ENCODE peak calls at places on chromosomes 16 and 17, in four cellular contexts. F is progenitor cell of endocrine pancreas, B is cardiac muscle cell, Q is COR-L47. R is an unnamed sample.

GRCh38 chr17:38620551-38621277 is 15.0 kb upstream of the SRCIN1 start:
- DNase-seq in F (no peak), B (no peak), Q (no peak), R (no peak)

GRCh38 chr16:24246911-24247607 is 9.1 kb upstream of the CACNG3 start:
- DNase-seq in F (no peak), B (no peak), Q (no peak), R (no peak)

GRCh38 chr17:64781013-64781392 is 118.9 kb upstream of the SMURF2 start:
- DNase-seq in F (no peak), B (no peak), Q (peak), R (no peak)

GRCh38 chr17:7852919-7853692 is 1.8 kb upstream of the TMEM88 start:
- DNase-seq in F (no peak), B (no peak), Q (no peak), R (no peak)

GRCh38 chr17:50290074-50290702 is 15.9 kb downstream of the TMEM92 start:
- DNase-seq in F (no peak), B (peak), Q (no peak), R (no peak)

GRCh38 chr17:19249681-19250080 is 12.5 kb downstream of the EPN2 start:
- DNase-seq in F (no peak), B (peak), Q (no peak), R (no peak)

GRCh38 chr16:81266680-81267095 is 28.2 kb downstream of the BCO1 start:
- DNase-seq in F (no peak), B (peak), Q (peak), R (no peak)

GRCh38 chr16:64426131-64426666 is 695.7 kb downstream of the CDH11 start:
- DNase-seq in F (no peak), B (no peak), Q (no peak), R (no peak)

GRCh38 chr16:52488837-52489289 is 58.1 kb downstream of the TOX3 start:
- DNase-seq in F (no peak), B (no peak), Q (no peak), R (no peak)

GRCh38 chr17:34312080-34312479 is 7.2 kb upstream of the CCL8 start:
- DNase-seq in F (no peak), B (peak), Q (no peak), R (no peak)

GRCh38 chr16:10308305-10309193 is 77.3 kb upstream of the ATF7IP2 start:
- DNase-seq in F (no peak), B (no peak), Q (no peak), R (no peak)

GRCh38 chr17:65055280-65055707 is 1.2 kb downstream of the GNA13 start:
- DNase-seq in F (no peak), B (no peak), Q (no peak), R (no peak)

GRCh38 chr16:31354394-31355291 is at the start of gene ITGAX:
- DNase-seq in F (no peak), B (peak), Q (no peak), R (no peak)

GRCh38 chr16:65876200-65876498 is 490.3 kb upstream of the CDH5 start:
- DNase-seq in F (no peak), B (no peak), Q (no peak), R (no peak)

GRCh38 chr16:8646271-8646670 is 24.8 kb downstream of the METTL22 start:
- DNase-seq in F (no peak), B (no peak), Q (no peak), R (no peak)

GRCh38 chr16:55711959-55712876 is 56.4 kb downstream of the SLC6A2 start:
- DNase-seq in F (peak), B (peak), Q (peak), R (peak)

GRCh38 chr17:13786000-13786598 is 184.4 kb upstream of the HS3ST3A1 start:
- DNase-seq in F (no peak), B (peak), Q (no peak), R (no peak)

GRCh38 chr17:43994272-43995149 is 9.9 kb upstream of the NAGS start:
- DNase-seq in F (peak), B (peak), Q (peak), R (peak)

GRCh38 chr17:82779541-82779940 is 27.7 kb downstream of the TBCD start:
- DNase-seq in F (no peak), B (no peak), Q (no peak), R (no peak)

GRCh38 chr17:17724307-17724921 is 43.2 kb downstream of the RAI1 start:
- DNase-seq in F (no peak), B (peak), Q (no peak), R (peak)

GRCh38 chr17:37847811-37848331 is 76.3 kb upstream of the TBC1D3K start:
- DNase-seq in F (no peak), B (no peak), Q (no peak), R (no peak)

GRCh38 chr17:66123163-66123562 is 68.8 kb downstream of the CEP112 start:
- DNase-seq in F (no peak), B (peak), Q (no peak), R (no peak)

GRCh38 chr16:83689385-83689831 is 118.4 kb upstream of the HSBP1 start:
- DNase-seq in F (no peak), B (peak), Q (no peak), R (no peak)

GRCh38 chr16:79143026-79143425 is 457.5 kb downstream of the MAF start:
- DNase-seq in F (no peak), B (no peak), Q (no peak), R (no peak)

GRCh38 chr17:64320613-64321553 is 57.8 kb upstream of the TEX2 start:
- DNase-seq in F (peak), B (peak), Q (peak), R (peak)

GRCh38 chr17:13735444-13735843 is 133.7 kb upstream of the HS3ST3A1 start:
- DNase-seq in F (no peak), B (peak), Q (no peak), R (no peak)

GRCh38 chr16:17318200-17318599 is 152.6 kb downstream of the XYLT1 start:
- DNase-seq in F (no peak), B (no peak), Q (no peak), R (no peak)

GRCh38 chr16:19166500-19166899 is 1.5 kb upstream of the SYT17 start:
- DNase-seq in F (no peak), B (no peak), Q (no peak), R (no peak)

GRCh38 chr17:40358323-40359038 is 6.1 kb downstream of the GJD3 start:
- DNase-seq in F (peak), B (peak), Q (peak), R (peak)

GRCh38 chr17:51709867-51710266 is 448.6 kb downstream of the CA10 start:
- DNase-seq in F (no peak), B (no peak), Q (no peak), R (no peak)

GRCh38 chr17:43540821-43541674 is 5.1 kb downstream of the ETV4 start:
- DNase-seq in F (no peak), B (peak), Q (no peak), R (no peak)

GRCh38 chr16:85428168-85428898 is 184.8 kb upstream of the GSE1 start:
- DNase-seq in F (peak), B (peak), Q (peak), R (peak)

GRCh38 chr17:75831032-75831567 is 13.1 kb downstream of the UNC13D start:
- DNase-seq in F (no peak), B (no peak), Q (no peak), R (no peak)

GRCh38 chr17:49914096-49914490 is 54.9 kb upstream of the DLX4 start:
- DNase-seq in F (no peak), B (no peak), Q (peak), R (no peak)

GRCh38 chr16:89298826-89299225 is 81.3 kb downstream of the ZNF778 start:
- DNase-seq in F (no peak), B (no peak), Q (no peak), R (no peak)

R was measured in endothelial cell.